ENCODE peak calls at places on chromosome 11, in seven cellular contexts. V is esophagus squamous epithelium, D is HAP-1, S is mesenchymal stem cell, J is PC-9, P is prostate gland, B is tibial nerve. M is an unnamed sample. For H3K36me3, the result is how much of the 10 kb centered on the place peaks cover.

GRCh38 chr11:65500262-65501004 is 1.6 kb downstream of the MALAT1 start:
- DNase-seq in V (no peak), D (no peak), S (peak), J (no peak), P (no peak), B (no peak), M (peak)

GRCh38 chr11:44094260-44094868 is 1.1 kb upstream of the EXT2 start:
- DNase-seq in V (peak), D (peak), S (peak), J (peak), P (peak), B (peak), M (peak)

GRCh38 chr11:11000546-11001283 is 142.9 kb upstream of the ZBED5 start:
- DNase-seq in V (no peak), D (no peak), S (no peak), J (no peak), P (no peak), B (no peak), M (no peak)

GRCh38 chr11:12090761-12091261 is 19.6 kb upstream of the MICAL2 start:
- DNase-seq in V (no peak), D (no peak), S (no peak), J (peak), P (no peak), B (no peak), M (no peak)

GRCh38 chr11:93945596-93945995 is 75.6 kb upstream of the HEPHL1 start:
- DNase-seq in V (no peak), D (no peak), S (no peak), J (no peak), P (no peak), B (no peak), M (no peak)

GRCh38 chr11:65026810-65027209 is 429 bp upstream of the SNX15 start:
- DNase-seq in V (no peak), D (no peak), S (no peak), J (no peak), P (no peak), B (no peak), M (no peak)

GRCh38 chr11:113549611-113550061 is 74.4 kb upstream of the DRD2 start:
- DNase-seq in V (no peak), D (no peak), S (no peak), J (no peak), P (no peak), B (no peak), M (no peak)

GRCh38 chr11:34311126-34311525 is 46.7 kb downstream of the ABTB2 start:
- DNase-seq in V (no peak), D (no peak), S (no peak), J (no peak), P (no peak), B (no peak), M (no peak)

GRCh38 chr11:132060546-132060945 is 690.1 kb downstream of the NTM start:
- DNase-seq in V (no peak), D (no peak), S (no peak), J (no peak), P (no peak), B (no peak), M (no peak)

GRCh38 chr11:18191376-18191775 is 18.7 kb downstream of the MRGPRX4 start:
- DNase-seq in V (no peak), D (no peak), S (no peak), J (no peak), P (no peak), B (no peak), M (no peak)

GRCh38 chr11:58582437-58582836 is 3.6 kb downstream of the ZFP91 start:
- DNase-seq in V (no peak), D (no peak), S (no peak), J (no peak), P (no peak), B (no peak), M (no peak)

GRCh38 chr11:67045314-67045713 is 11.3 kb upstream of the RHOD start:
- DNase-seq in V (no peak), D (no peak), S (peak), J (peak), P (no peak), B (no peak), M (peak)

GRCh38 chr11:8360086-8360828 is 96.6 kb upstream of the LMO1 start:
- DNase-seq in V (no peak), D (no peak), S (no peak), J (no peak), P (no peak), B (no peak), M (no peak)

GRCh38 chr11:129312741-129313587 is 62.7 kb upstream of the BARX2 start:
- DNase-seq in V (no peak), D (no peak), S (no peak), J (no peak), P (no peak), B (no peak), M (no peak)

GRCh38 chr11:131408011-131408640 is 37.7 kb downstream of the NTM start:
- DNase-seq in V (no peak), D (no peak), S (peak), J (peak), P (no peak), B (no peak), M (peak)

DNA sequence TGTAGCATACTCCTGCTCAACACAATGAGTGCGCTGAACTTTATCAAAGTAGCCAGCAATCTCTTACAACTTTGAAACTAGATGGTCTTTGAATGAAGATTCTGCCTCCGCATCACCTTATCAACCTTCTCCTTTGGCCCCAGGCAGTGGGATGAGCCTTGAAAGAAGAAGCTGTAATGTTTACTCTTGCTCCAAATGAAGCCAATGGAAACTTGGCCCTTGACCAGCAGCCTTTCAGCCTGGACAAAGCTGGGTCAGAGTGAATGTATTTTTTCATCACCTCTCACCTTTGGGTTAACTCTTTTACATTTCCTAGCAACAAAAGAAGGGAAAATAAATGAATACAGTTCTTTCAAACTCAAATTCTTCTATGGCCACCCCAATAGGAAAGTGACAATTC is 359.1 kb downstream of the KCNA4 start:
- DNase-seq in V (no peak), D (no peak), S (no peak), J (no peak), P (no peak), B (no peak), M (peak)
- H3K36me3 ChIP-seq in V (under half), D (under half), S (under half), J (under half), P (under half), B (under half), M (under half)

DNA sequence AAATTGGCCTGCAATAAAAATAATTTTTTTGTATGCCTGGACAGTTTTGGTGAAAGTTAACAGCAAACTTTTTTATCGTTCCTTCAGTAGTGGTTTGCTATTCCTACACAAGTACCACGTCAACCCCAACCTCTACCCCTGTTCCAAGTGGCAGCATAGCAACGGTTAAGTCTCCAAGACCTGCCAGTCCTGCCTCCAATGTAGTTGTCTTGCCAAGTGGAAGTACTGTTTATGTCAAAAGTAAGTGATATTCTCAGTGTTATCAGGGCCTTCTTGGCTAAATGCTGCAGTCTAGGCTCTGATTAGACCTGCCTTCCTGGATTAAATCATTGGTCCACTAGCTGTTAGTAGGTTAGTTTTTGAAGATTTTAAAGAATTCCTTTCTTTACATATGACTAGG is 15.0 kb downstream of the EMSY start:
- DNase-seq in V (no peak), D (no peak), S (no peak), J (no peak), P (no peak), B (no peak), M (no peak)
- H3K36me3 ChIP-seq in V (half or more), D (under half), S (half or more), J (under half), P (under half), B (under half), M (under half)

GRCh38 chr11:2820976-2821375 is 64.6 kb downstream of the CDKN1C start:
- DNase-seq in V (no peak), D (no peak), S (no peak), J (no peak), P (no peak), B (no peak), M (no peak)

GRCh38 chr11:2819316-2819715 is 66.3 kb downstream of the CDKN1C start:
- DNase-seq in V (no peak), D (no peak), S (no peak), J (no peak), P (no peak), B (no peak), M (no peak)

GRCh38 chr11:2818503-2818902 is 67.1 kb downstream of the CDKN1C start:
- DNase-seq in V (no peak), D (no peak), S (no peak), J (no peak), P (no peak), B (no peak), M (no peak)

GRCh38 chr11:2824851-2825250 is 60.7 kb downstream of the CDKN1C start:
- DNase-seq in V (no peak), D (no peak), S (no peak), J (no peak), P (no peak), B (no peak), M (no peak)

GRCh38 chr11:2821891-2822290 is 63.7 kb downstream of the CDKN1C start:
- DNase-seq in V (no peak), D (no peak), S (no peak), J (no peak), P (no peak), B (no peak), M (no peak)
- H3K36me3 ChIP-seq in V (under half), D (under half), S (under half), J (under half), P (under half), B (under half), M (under half)

GRCh38 chr11:133096981-133097380 is 435.3 kb downstream of the OPCML start:
- DNase-seq in V (no peak), D (no peak), S (no peak), J (no peak), P (no peak), B (no peak), M (no peak)
- H3K36me3 ChIP-seq in V (under half), D (under half), S (under half), J (under half), P (under half), B (under half), M (under half)

GRCh38 chr11:72726266-72727220 is 25.7 kb downstream of the ARAP1 start:
- DNase-seq in V (no peak), D (no peak), S (no peak), J (no peak), P (no peak), B (no peak), M (no peak)

GRCh38 chr11:72724851-72725730 is 27.1 kb downstream of the ARAP1 start:
- DNase-seq in V (no peak), D (peak), S (peak), J (peak), P (peak), B (peak), M (peak)

GRCh38 chr11:72725731-72726042 is 26.5 kb downstream of the ARAP1 start:
- DNase-seq in V (no peak), D (no peak), S (no peak), J (no peak), P (no peak), B (no peak), M (no peak)

GRCh38 chr11:72730243-72730642 is 22.0 kb downstream of the ARAP1 start:
- DNase-seq in V (no peak), D (no peak), S (no peak), J (no peak), P (no peak), B (no peak), M (no peak)

DNA sequence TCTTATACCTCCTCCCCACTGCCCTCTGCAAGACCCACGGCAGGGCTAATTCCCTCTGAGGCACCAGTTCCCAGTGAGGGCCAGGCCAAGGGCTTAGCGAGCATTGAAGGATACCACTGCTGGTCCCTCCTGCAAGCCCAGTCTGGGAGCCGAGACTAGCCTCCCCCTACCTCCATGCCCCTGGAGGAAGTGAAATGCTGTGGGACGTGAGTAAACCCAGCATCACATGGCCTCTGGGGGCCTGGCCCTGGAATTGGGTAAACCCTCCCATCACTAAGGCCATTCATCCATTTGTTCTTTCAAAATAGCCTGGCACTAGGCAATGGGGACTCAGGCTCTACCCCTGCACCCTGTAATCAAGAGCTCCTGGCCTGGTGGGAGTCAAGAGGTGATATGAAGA is 24.7 kb downstream of the ARAP1 start:
- DNase-seq in V (no peak), D (no peak), S (no peak), J (no peak), P (no peak), B (no peak), M (no peak)
- H3K36me3 ChIP-seq in V (under half), D (under half), S (under half), J (under half), P (under half), B (under half), M (under half)

M was measured in adrenal gland.